ENCODE peak calls at places on chromosomes 4 and X, in nine cellular contexts. T is fibroblast of the aortic adventitia, A is kidney, C is endodermal cell, E is MM.1S, B is A549, U is cardiac fibroblast, L is tibial nerve, Z is fibroblast of lung. I is an unnamed sample.

GRCh38 chrX:3136161-3136961 is 95.1 kb downstream of the ARSF start:
- DNase-seq in T (no peak), A (no peak), C (peak; percentile 61), E (no peak), B (no peak), U (no peak), L (no peak), Z (no peak), I (no peak)

GRCh38 chr4:24174622-24175021 is 284.8 kb upstream of the PPARGC1A start:
- DNase-seq in T (no peak), A (no peak), C (no peak), E (no peak), B (no peak), U (no peak), L (no peak), Z (peak; percentile 25), I (no peak)

GRCh38 chrX:19723427-19723826 is 164.0 kb downstream of the SH3KBP1 start:
- DNase-seq in T (no peak), A (no peak), C (no peak), E (no peak), B (peak; percentile 35), U (no peak), L (no peak), Z (no peak), I (no peak)

GRCh38 chr4:83340692-83341343 is 6.2 kb upstream of the HPSE start:
- DNase-seq in T (no peak), A (no peak), C (no peak), E (peak; percentile 87), B (no peak), U (no peak), L (no peak), Z (no peak), I (no peak)

GRCh38 chr4:41176357-41176756 is 38.0 kb downstream of the APBB2 start:
- DNase-seq in T (peak; percentile 83), A (no peak), C (no peak), E (no peak), B (no peak), U (peak; percentile 78), L (no peak), Z (peak; percentile 71), I (peak; percentile 69)

GRCh38 chr4:5730993-5731975 is 20.3 kb downstream of the EVC start:
- DNase-seq in T (no peak), A (no peak), C (no peak), E (no peak), B (no peak), U (peak; percentile 42), L (no peak), Z (no peak), I (no peak)

GRCh38 chrX:152445926-152446325 is 5.2 kb downstream of the GABRA3 start:
- DNase-seq in T (no peak), A (no peak), C (no peak), E (no peak), B (no peak), U (no peak), L (no peak), Z (no peak), I (no peak)

GRCh38 chrX:131288738-131289511 is at the start of gene IGSF1:
- DNase-seq in T (no peak), A (no peak), C (peak; percentile 92), E (peak; percentile 49), B (peak; percentile 34), U (peak; percentile 0), L (no peak), Z (peak; percentile 75), I (peak; percentile 3)

GRCh38 chrX:111823703-111824102 is 52.3 kb upstream of the TRPC5OS start:
- DNase-seq in T (no peak), A (no peak), C (no peak), E (no peak), B (no peak), U (no peak), L (no peak), Z (no peak), I (no peak)

GRCh38 chr4:37244583-37245390 is at the start of gene NWD2:
- DNase-seq in T (no peak), A (peak; percentile 71), C (peak; percentile 82), E (no peak), B (no peak), U (peak; percentile 5), L (no peak), Z (no peak), I (peak; percentile 10)

GRCh38 chrX:151675121-151675746 is 20.0 kb upstream of the PRRG3 start:
- DNase-seq in T (no peak), A (no peak), C (no peak), E (no peak), B (no peak), U (no peak), L (no peak), Z (no peak), I (no peak)

GRCh38 chr4:67754288-67754687 is at the start of gene GNRHR:
- DNase-seq in T (no peak), A (no peak), C (no peak), E (no peak), B (no peak), U (no peak), L (no peak), Z (no peak), I (no peak)

GRCh38 chr4:52037730-52038108 is 380 bp downstream of the SGCB start:
- DNase-seq in T (peak; percentile 48), A (peak; percentile 76), C (peak; percentile 83), E (peak; percentile 41), B (peak; percentile 12), U (peak; percentile 43), L (no peak), Z (peak; percentile 56), I (peak; percentile 35)

GRCh38 chrX:111387470-111387869 is 24.5 kb downstream of the DCX start:
- DNase-seq in T (no peak), A (no peak), C (no peak), E (no peak), B (no peak), U (no peak), L (no peak), Z (no peak), I (no peak)

GRCh38 chrX:45751156-45751555 is 550.5 kb upstream of the DIPK2B start:
- DNase-seq in T (peak; percentile 51), A (no peak), C (no peak), E (no peak), B (no peak), U (no peak), L (no peak), Z (no peak), I (no peak)

GRCh38 chrX:45747905-45748304 is 547.2 kb upstream of the DIPK2B start:
- DNase-seq in T (no peak), A (no peak), C (no peak), E (no peak), B (no peak), U (no peak), L (no peak), Z (no peak), I (no peak)

GRCh38 chrX:45750639-45751038 is 550.0 kb upstream of the DIPK2B start:
- DNase-seq in T (no peak), A (no peak), C (no peak), E (no peak), B (no peak), U (no peak), L (no peak), Z (no peak), I (no peak)

GRCh38 chrX:45748443-45748842 is 547.8 kb upstream of the DIPK2B start:
- DNase-seq in T (no peak), A (no peak), C (no peak), E (no peak), B (no peak), U (no peak), L (no peak), Z (no peak), I (no peak)

GRCh38 chrX:45749375-45749774 is 548.7 kb upstream of the DIPK2B start:
- DNase-seq in T (peak; percentile 64), A (no peak), C (no peak), E (no peak), B (no peak), U (peak; percentile 54), L (no peak), Z (peak; percentile 50), I (peak; percentile 55)
- TF ChIP-seq CTCF in T (peak; percentile 53), A (peak; percentile 25), C (peak; percentile 43), E (peak; percentile 32), B (peak; percentile 33), U (no peak), L (no peak), Z (peak; percentile 21), I (peak; percentile 45)

GRCh38 chrX:21946925-21947641 is 6.6 kb downstream of the SMS start:
- DNase-seq in T (peak; percentile 60), A (no peak), C (peak; percentile 72), E (no peak), B (no peak), U (peak; percentile 42), L (no peak), Z (no peak), I (peak; percentile 57)
- H3K4me3 ChIP-seq in T (peak overlapping the region; percentile 18), A (no peak overlapping the region), C (peak overlapping the region; percentile 72), E (no peak overlapping the region), B (no peak overlapping the region), U (no peak overlapping the region), L (no peak overlapping the region), Z (peak overlapping the region; percentile 20), I (peak overlapping the region; percentile 12)

DNA sequence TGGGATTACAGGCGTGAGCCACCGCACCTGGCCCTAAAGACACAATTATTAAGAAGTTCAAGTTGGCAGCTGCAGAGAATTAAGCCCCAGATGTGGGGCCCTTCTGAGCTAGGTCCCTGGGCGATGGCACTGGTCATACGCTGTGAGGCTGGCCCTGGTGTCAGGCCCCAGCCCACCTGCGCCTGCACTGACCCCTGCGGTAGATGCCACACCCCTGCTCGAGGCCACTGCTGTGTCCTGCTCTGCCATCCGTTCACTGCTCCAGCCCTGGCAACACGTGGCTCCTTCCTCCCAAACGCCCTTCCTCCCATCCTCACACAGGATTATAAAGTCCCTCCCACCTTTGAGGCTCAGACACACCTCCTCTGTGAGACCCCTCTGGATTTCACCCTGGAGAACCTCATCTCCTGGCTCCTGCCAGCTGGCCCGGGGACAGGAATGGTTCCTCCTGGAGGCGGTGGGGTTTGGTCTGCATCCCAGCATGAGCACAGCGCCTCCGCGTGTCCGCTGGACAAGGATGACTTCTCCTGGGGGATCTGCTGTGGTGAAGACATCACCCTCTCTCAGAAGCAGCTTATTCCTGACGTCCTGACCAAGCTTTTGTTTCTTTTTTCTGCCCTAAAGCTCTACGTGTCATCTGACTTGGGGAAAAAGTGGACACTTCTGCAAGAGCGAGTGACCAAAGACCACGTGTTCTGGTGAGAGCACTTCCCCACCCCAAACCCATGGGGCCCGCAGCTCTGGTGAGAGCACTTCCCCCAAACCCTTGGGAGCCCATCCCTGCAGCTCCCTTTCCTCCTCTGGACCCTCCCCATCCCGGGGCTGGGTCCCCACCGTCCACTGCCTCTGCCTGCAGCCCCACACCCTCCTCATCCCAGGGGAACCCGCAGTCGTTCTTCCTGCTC is 219.0 kb upstream of the PSAPL1 start:
- DNase-seq in T (no peak), A (peak; percentile 69), C (no peak), E (no peak), B (no peak), U (peak; percentile 22), L (no peak), Z (no peak), I (no peak)
- TF ChIP-seq CTCF in T (no peak), A (no peak), C (peak; percentile 40), E (no peak), B (no peak), U (peak; percentile 8), L (no peak), Z (no peak), I (peak; percentile 20)

DNA sequence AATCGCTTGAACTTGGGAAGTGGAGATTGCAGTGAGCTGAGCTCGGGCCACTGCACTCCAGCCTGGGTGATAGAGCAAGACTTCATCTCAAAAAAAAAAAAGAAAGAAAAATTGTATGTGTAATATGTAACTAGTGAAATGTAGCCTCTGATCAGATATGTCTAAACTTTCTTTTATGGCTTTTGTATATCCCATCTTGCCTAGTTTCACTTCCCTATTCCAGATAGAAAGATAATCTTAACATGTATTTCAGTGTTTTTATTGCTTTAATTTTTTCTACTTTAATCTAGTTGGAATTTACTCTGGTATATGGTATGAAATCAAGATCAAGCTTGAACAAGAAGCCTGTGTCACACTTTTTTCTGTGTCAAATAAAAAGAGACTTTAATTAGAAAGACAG is 1.9 kb upstream of the ZNF41 start:
- DNase-seq in T (no peak), A (no peak), C (no peak), E (no peak), B (no peak), U (no peak), L (no peak), Z (no peak), I (no peak)
- H3K4me3 ChIP-seq in T (peak overlapping the region; percentile 11), A (no peak overlapping the region), C (peak overlapping the region; percentile 90), E (no peak overlapping the region), B (no peak overlapping the region), U (no peak overlapping the region), L (no peak overlapping the region), Z (peak overlapping the region; percentile 79), I (peak overlapping the region; percentile 62)